ENCODE peak calls at places on chromosome 6, in six cellular contexts. One of them, this sample, is unnamed.
A peak's percentile ranks its signal among the peaks of the same experiment; 100 is the strongest.

GRCh38 chr6:28693033-28693750 is 167.5 kb downstream of the GPX5 start:
- DNase-seq in myocyte: no peak
- DNase-seq in breast epithelium: no peak
- DNase-seq in H9: no peak
- DNase-seq in GM10248: no peak
- DNase-seq in LoVo: no peak
- DNase-seq in this sample: no peak

GRCh38 chr6:141133346-141133745 is 999.4 kb upstream of the GJE1 start:
- DNase-seq in H9: no peak
- DNase-seq in myocyte: no peak
- DNase-seq in breast epithelium: no peak
- DNase-seq in GM10248: no peak
- DNase-seq in LoVo: no peak
- DNase-seq in this sample: no peak

GRCh38 chr6:11111769-11112437 is 378 bp upstream of the ERVFRD-1 start:
- DNase-seq in H9: no peak
- DNase-seq in breast epithelium: no peak
- DNase-seq in LoVo: no peak
- DNase-seq in myocyte: no peak
- DNase-seq in GM10248: no peak
- DNase-seq in this sample: no peak

GRCh38 chr6:160041608-160042007 is 72.7 kb downstream of the IGF2R start:
- DNase-seq in H9: no peak
- DNase-seq in GM10248: no peak
- DNase-seq in myocyte: peak; percentile 91
- DNase-seq in LoVo: no peak
- DNase-seq in breast epithelium: peak; percentile 66
- DNase-seq in this sample: no peak

GRCh38 chr6:25205629-25206028 is 73.5 kb upstream of the CARMIL1 start:
- DNase-seq in breast epithelium: no peak
- DNase-seq in myocyte: no peak
- DNase-seq in H9: no peak
- DNase-seq in LoVo: no peak
- DNase-seq in GM10248: no peak
- DNase-seq in this sample: no peak

GRCh38 chr6:14770040-14770439 is 475.8 kb upstream of the JARID2 start:
- DNase-seq in myocyte: peak; percentile 11
- DNase-seq in GM10248: no peak
- DNase-seq in H9: no peak
- DNase-seq in breast epithelium: no peak
- DNase-seq in LoVo: no peak
- DNase-seq in this sample: no peak

GRCh38 chr6:26249959-26250805 is 114.8 kb upstream of the BTN3A2 start:
- DNase-seq in LoVo: peak; percentile 68
- DNase-seq in myocyte: peak; percentile 57
- DNase-seq in H9: peak; percentile 71
- DNase-seq in breast epithelium: peak; percentile 76
- DNase-seq in GM10248: no peak
- DNase-seq in this sample: no peak

GRCh38 chr6:110342759-110343158 is 15.4 kb downstream of the METTL24 start:
- DNase-seq in H9: no peak
- DNase-seq in myocyte: no peak
- DNase-seq in GM10248: no peak
- DNase-seq in LoVo: no peak
- DNase-seq in breast epithelium: no peak
- DNase-seq in this sample: no peak

GRCh38 chr6:110617057-110617456 is 140.6 kb upstream of the SLC22A16 start:
- DNase-seq in myocyte: no peak
- DNase-seq in H9: no peak
- DNase-seq in GM10248: peak; percentile 26
- DNase-seq in breast epithelium: no peak
- DNase-seq in LoVo: no peak
- DNase-seq in this sample: no peak

GRCh38 chr6:22681761-22682160 is 112.4 kb downstream of the HDGFL1 start:
- DNase-seq in GM10248: no peak
- DNase-seq in LoVo: no peak
- DNase-seq in H9: no peak
- DNase-seq in breast epithelium: no peak
- DNase-seq in myocyte: no peak
- DNase-seq in this sample: no peak

GRCh38 chr6:3696525-3696924 is 55.0 kb downstream of the PXDC1 start:
- DNase-seq in H9: no peak
- DNase-seq in LoVo: no peak
- DNase-seq in breast epithelium: no peak
- DNase-seq in GM10248: no peak
- DNase-seq in myocyte: peak; percentile 78
- DNase-seq in this sample: no peak

GRCh38 chr6:90080876-90081464 is 186.7 kb downstream of the GJA10 start:
- DNase-seq in myocyte: no peak
- DNase-seq in H9: no peak
- DNase-seq in GM10248: peak; percentile 22
- DNase-seq in LoVo: no peak
- DNase-seq in breast epithelium: no peak
- DNase-seq in this sample: no peak

GRCh38 chr6:151914475-151914874 is 107.0 kb downstream of the ESR1 start:
- DNase-seq in GM10248: no peak
- DNase-seq in H9: no peak
- DNase-seq in myocyte: no peak
- DNase-seq in breast epithelium: no peak
- DNase-seq in LoVo: peak; percentile 34
- DNase-seq in this sample: no peak

GRCh38 chr6:156485145-156485544 is 292.0 kb upstream of the ARID1B start:
- DNase-seq in H9: no peak
- DNase-seq in GM10248: no peak
- DNase-seq in myocyte: no peak
- DNase-seq in breast epithelium: no peak
- DNase-seq in LoVo: no peak
- DNase-seq in this sample: no peak

GRCh38 chr6:16200231-16200941 is 38.0 kb upstream of the GMPR start:
- DNase-seq in breast epithelium: no peak
- DNase-seq in GM10248: no peak
- DNase-seq in myocyte: no peak
- DNase-seq in LoVo: no peak
- DNase-seq in H9: no peak
- DNase-seq in this sample: no peak